ENCODE peak calls at places on chromosomes 4 and X, in four cellular contexts. V is NAMALWA, I is OCI-LY7, H is EH. C is an unnamed sample.

GRCh38 chr4:56102581-56102980 is 153.8 kb downstream of the CEP135 start:
- DNase-seq in V (no peak), I (no peak), H (no peak), C (no peak)

GRCh38 chrX:40285876-40286275 is 188.1 kb upstream of the BCOR start:
- DNase-seq in V (no peak), I (no peak), H (no peak), C (no peak)

GRCh38 chr4:2212831-2213230 is 29.1 kb downstream of the HAUS3 start:
- DNase-seq in V (no peak), I (no peak), H (no peak), C (no peak)

GRCh38 chr4:176800891-176801534 is 8.3 kb upstream of the VEGFC start:
- DNase-seq in V (no peak), I (no peak), H (peak), C (no peak)

GRCh38 chrX:56986138-56986537 is 9.2 kb downstream of the SPIN3 start:
- DNase-seq in V (no peak), I (no peak), H (no peak), C (no peak)

GRCh38 chr4:90318208-90318607 is 191.0 kb downstream of the CCSER1 start:
- DNase-seq in V (no peak), I (no peak), H (peak), C (peak)

GRCh38 chr4:5370286-5370685 is 319.0 kb downstream of the STK32B start:
- DNase-seq in V (no peak), I (no peak), H (peak), C (no peak)

GRCh38 chrX:50483283-50483682 is 12.7 kb upstream of the DGKK start:
- DNase-seq in V (no peak), I (no peak), H (no peak), C (peak)

GRCh38 chrX:116694046-116694445 is 231.3 kb upstream of the CT83 start:
- DNase-seq in V (no peak), I (no peak), H (no peak), C (no peak)

GRCh38 chr4:185682236-185682635 is 129.8 kb downstream of the SORBS2 start:
- DNase-seq in V (no peak), I (no peak), H (peak), C (no peak)

GRCh38 chr4:2860391-2861348 is 17.0 kb downstream of the ADD1 start:
- DNase-seq in V (no peak), I (no peak), H (peak), C (no peak)

GRCh38 chr4:101232074-101232776 is 115.1 kb downstream of the PPP3CA start:
- DNase-seq in V (no peak), I (no peak), H (peak), C (peak)